ENCODE peak calls at places on chromosome 1, in nine cellular contexts. Y, U, X, R, N, M, F, Q and K are unnamed samples.
A peak's percentile ranks its signal among the peaks of the same experiment; 100 is the strongest.

GRCh38 chr1:85460555-85461088 is 4.3 kb downstream of the DDAH1 start:
- DNase-seq in Y (no peak), U (no peak), X (no peak), R (peak; percentile 78), N (no peak), M (no peak), F (peak; percentile 75), Q (no peak), K (no peak)

GRCh38 chr1:244154528-244154881 is 103.4 kb downstream of the ZBTB18 start:
- DNase-seq in Y (no peak), U (no peak), X (no peak), R (no peak), N (no peak), M (no peak), F (no peak), Q (no peak), K (no peak)

GRCh38 chr1:20192364-20192763 is 6.0 kb upstream of the PLA2G2C start:
- DNase-seq in Y (no peak), U (no peak), X (no peak), R (no peak), N (peak; percentile 46), M (peak; percentile 45), F (no peak), Q (no peak), K (peak; percentile 48)

GRCh38 chr1:108068141-108068540 is 103.2 kb upstream of the VAV3 start:
- DNase-seq in Y (no peak), U (no peak), X (no peak), R (no peak), N (no peak), M (no peak), F (no peak), Q (no peak), K (no peak)

GRCh38 chr1:119099775-119100174 is 40.7 kb downstream of the WARS2 start:
- DNase-seq in Y (no peak), U (no peak), X (no peak), R (no peak), N (no peak), M (peak; percentile 12), F (no peak), Q (no peak), K (no peak)

GRCh38 chr1:63877816-63878215 is 104.0 kb downstream of the ROR1 start:
- DNase-seq in Y (no peak), U (no peak), X (no peak), R (peak; percentile 27), N (peak; percentile 91), M (peak; percentile 85), F (no peak), Q (no peak), K (peak; percentile 60)

GRCh38 chr1:50417487-50417886 is 5.8 kb downstream of the DMRTA2 start:
- DNase-seq in Y (no peak), U (no peak), X (no peak), R (no peak), N (no peak), M (no peak), F (no peak), Q (no peak), K (no peak)

GRCh38 chr1:30786264-30786991 is 28.9 kb upstream of the LAPTM5 start:
- DNase-seq in Y (no peak), U (no peak), X (no peak), R (no peak), N (no peak), M (no peak), F (no peak), Q (no peak), K (no peak)

GRCh38 chr1:216898801-216899200 is 175.6 kb upstream of the ESRRG start:
- DNase-seq in Y (no peak), U (no peak), X (no peak), R (no peak), N (no peak), M (no peak), F (no peak), Q (no peak), K (no peak)

GRCh38 chr1:19481826-19482398 is 3.4 kb downstream of the CAPZB start:
- DNase-seq in Y (no peak), U (no peak), X (no peak), R (no peak), N (no peak), M (no peak), F (no peak), Q (no peak), K (no peak)

GRCh38 chr1:195909061-195909460 is 699.2 kb downstream of the KCNT2 start:
- DNase-seq in Y (no peak), U (no peak), X (no peak), R (no peak), N (no peak), M (peak; percentile 54), F (no peak), Q (no peak), K (no peak)

GRCh38 chr1:34476371-34476770 is 278.5 kb upstream of the GJB5 start:
- DNase-seq in Y (no peak), U (no peak), X (no peak), R (no peak), N (no peak), M (no peak), F (no peak), Q (no peak), K (no peak)

GRCh38 chr1:174938306-174939000 is 61.3 kb upstream of the CACYBP start:
- DNase-seq in Y (no peak), U (no peak), X (no peak), R (no peak), N (no peak), M (no peak), F (no peak), Q (no peak), K (no peak)

GRCh38 chr1:230641346-230641745 is 935 bp upstream of the COG2 start:
- DNase-seq in Y (no peak), U (no peak), X (no peak), R (no peak), N (peak; percentile 52), M (peak; percentile 30), F (no peak), Q (no peak), K (no peak)

GRCh38 chr1:38018864-38019343 is 6.4 kb downstream of the UTP11 start:
- DNase-seq in Y (no peak), U (no peak), X (no peak), R (no peak), N (no peak), M (peak; percentile 68), F (no peak), Q (no peak), K (no peak)

GRCh38 chr1:165397945-165398344 is 41.4 kb upstream of the LMX1A start:
- DNase-seq in Y (no peak), U (no peak), X (no peak), R (no peak), N (peak; percentile 10), M (peak; percentile 91), F (no peak), Q (peak; percentile 4), K (peak; percentile 92)

GRCh38 chr1:89927037-89927436 is 67.9 kb upstream of the ZNF326 start:
- DNase-seq in Y (no peak), U (no peak), X (no peak), R (no peak), N (no peak), M (no peak), F (no peak), Q (no peak), K (no peak)

GRCh38 chr1:173128737-173129136 is 78.0 kb upstream of the TNFSF18 start:
- DNase-seq in Y (no peak), U (no peak), X (no peak), R (no peak), N (no peak), M (no peak), F (no peak), Q (no peak), K (no peak)

GRCh38 chr1:114235956-114236355 is 82.3 kb upstream of the SYT6 start:
- DNase-seq in Y (no peak), U (no peak), X (no peak), R (no peak), N (no peak), M (no peak), F (no peak), Q (no peak), K (no peak)

GRCh38 chr1:225998560-225999226 is 450 bp downstream of the SDE2 start:
- DNase-seq in Y (no peak), U (no peak), X (no peak), R (no peak), N (peak; percentile 57), M (peak; percentile 54), F (no peak), Q (no peak), K (peak; percentile 38)

GRCh38 chr1:95006681-95007080 is 66.1 kb downstream of the ALG14 start:
- DNase-seq in Y (no peak), U (no peak), X (no peak), R (no peak), N (peak; percentile 45), M (peak; percentile 76), F (no peak), Q (no peak), K (no peak)

GRCh38 chr1:198168180-198168579 is 11.4 kb downstream of the NEK7 start:
- DNase-seq in Y (no peak), U (no peak), X (no peak), R (no peak), N (peak; percentile 91), M (no peak), F (no peak), Q (no peak), K (peak; percentile 14)

GRCh38 chr1:246875041-246876026 is 56.4 kb downstream of the AHCTF1 start:
- DNase-seq in Y (no peak), U (no peak), X (no peak), R (no peak), N (peak; percentile 79), M (peak; percentile 77), F (no peak), Q (no peak), K (peak; percentile 54)

GRCh38 chr1:201020040-201020591 is 3.4 kb downstream of the KIF21B start:
- DNase-seq in Y (no peak), U (peak; percentile 100), X (no peak), R (peak; percentile 49), N (no peak), M (no peak), F (no peak), Q (no peak), K (no peak)

GRCh38 chr1:205543351-205544305 is 39.2 kb downstream of the CDK18 start:
- DNase-seq in Y (no peak), U (peak; percentile 79), X (no peak), R (no peak), N (peak; percentile 88), M (peak; percentile 87), F (peak; percentile 47), Q (no peak), K (peak; percentile 70)

GRCh38 chr1:60103186-60103585 is 29.6 kb upstream of the C1orf87 start:
- DNase-seq in Y (no peak), U (no peak), X (no peak), R (no peak), N (peak; percentile 57), M (no peak), F (no peak), Q (no peak), K (no peak)

GRCh38 chr1:161983725-161984124 is 39.9 kb downstream of the OLFML2B start:
- DNase-seq in Y (no peak), U (no peak), X (no peak), R (no peak), N (no peak), M (no peak), F (no peak), Q (no peak), K (no peak)

GRCh38 chr1:185369786-185370185 is 52.7 kb upstream of the IVNS1ABP start:
- DNase-seq in Y (no peak), U (no peak), X (no peak), R (no peak), N (no peak), M (no peak), F (no peak), Q (no peak), K (peak; percentile 62)

GRCh38 chr1:224587051-224587450 is 29.1 kb upstream of the CNIH3 start:
- DNase-seq in Y (no peak), U (no peak), X (no peak), R (no peak), N (no peak), M (no peak), F (no peak), Q (no peak), K (no peak)

GRCh38 chr1:33433509-33434362 is 2.8 kb upstream of the PHC2 start:
- DNase-seq in Y (no peak), U (no peak), X (no peak), R (peak; percentile 77), N (peak; percentile 98), M (peak; percentile 99), F (peak; percentile 15), Q (no peak), K (peak; percentile 96)